ENCODE peak calls at places on chromosomes 5 and 9, in five cellular contexts. K, U, G, Q and Y are unnamed samples.

GRCh38 chr5:90547072-90547536 is 11.5 kb upstream of the ADGRV1 start:
- DNase-seq in U (no peak), K (no peak), Q (no peak), G (no peak), Y (no peak)

GRCh38 chr9:21777701-21778100 is 24.7 kb upstream of the MTAP start:
- DNase-seq in Q (no peak), U (no peak), K (peak; percentile 85), G (peak; percentile 64), Y (no peak)

GRCh38 chr9:93207326-93207814 is 23.4 kb downstream of the WNK2 start:
- DNase-seq in G (peak; percentile 65), K (peak; percentile 67), Q (no peak), U (no peak), Y (peak; percentile 70)

GRCh38 chr5:112403069-112403468 is 16.0 kb downstream of the EPB41L4A start:
- DNase-seq in G (no peak), K (no peak), U (no peak), Q (no peak), Y (no peak)

GRCh38 chr5:77630246-77631165 is 8.0 kb downstream of the OTP start:
- DNase-seq in K (no peak), G (no peak), U (peak; percentile 75), Q (peak; percentile 43), Y (peak; percentile 59)

GRCh38 chr5:74026310-74026709 is 400.3 kb downstream of the ARHGEF28 start:
- DNase-seq in K (no peak), U (no peak), Q (no peak), G (no peak), Y (no peak)

GRCh38 chr5:1090538-1090937 is 21.3 kb downstream of the SLC12A7 start:
- DNase-seq in Q (no peak), G (no peak), U (no peak), K (peak; percentile 21), Y (peak; percentile 82)

GRCh38 chr5:163910226-163910625 is 404.8 kb downstream of the MAT2B start:
- DNase-seq in U (no peak), K (no peak), G (no peak), Q (no peak), Y (no peak)

GRCh38 chr9:19946446-19947109 is 157.7 kb upstream of the SLC24A2 start:
- DNase-seq in U (peak; percentile 35), G (no peak), K (no peak), Q (no peak), Y (peak; percentile 31)

GRCh38 chr5:36177715-36178556 is 26.0 kb downstream of the SKP2 start:
- DNase-seq in G (no peak), U (no peak), K (peak; percentile 72), Q (no peak), Y (peak; percentile 37)

GRCh38 chr9:114448706-114449105 is 56.6 kb downstream of the WHRN start:
- DNase-seq in U (no peak), K (peak; percentile 30), G (peak; percentile 11), Q (no peak), Y (no peak)

GRCh38 chr9:71509054-71509453 is 259.3 kb downstream of the CEMIP2 start:
- DNase-seq in U (no peak), Q (no peak), K (no peak), G (no peak), Y (no peak)

GRCh38 chr5:72465601-72466563 is 41.3 kb downstream of the ZNF366 start:
- DNase-seq in G (no peak), U (peak; percentile 3), K (peak; percentile 32), Q (no peak), Y (no peak)